ENCODE peak calls at places on chromosomes 2 and 18, in nine cellular contexts. V is astrocyte, A is cardiac muscle cell, Z is left ventricle myocardium inferior, E is IMR-90, J is MM.1S, N is aorta, C is transverse colon, I is AG04450. O is an unnamed sample. For H3K9me3, the result is how much of the 10 kb centered on the place peaks cover.

GRCh38 chr2:223644116-223644515 is 42.0 kb upstream of the SCG2 start:
- DNase-seq in Z (no peak), E (no peak), A (no peak), C (no peak), J (no peak), V (no peak), N (no peak), I (no peak), O (no peak)

GRCh38 chr2:240301256-240301795 is 134.1 kb upstream of the GPC1 start:
- DNase-seq in A (no peak), V (no peak), I (no peak), J (no peak), N (no peak), E (no peak), Z (no peak), C (no peak), O (no peak)

GRCh38 chr2:60538136-60538535 is 15.3 kb downstream of the BCL11A start:
- DNase-seq in Z (no peak), V (no peak), N (no peak), C (no peak), E (no peak), J (no peak), A (no peak), I (no peak), O (no peak)

GRCh38 chr18:2687390-2688001 is 32.0 kb downstream of the SMCHD1 start:
- DNase-seq in Z (no peak), J (peak), N (no peak), A (no peak), E (no peak), V (no peak), C (no peak), I (no peak), O (no peak)

GRCh38 chr2:45889620-45890019 is 238.1 kb downstream of the PRKCE start:
- DNase-seq in C (no peak), N (no peak), E (no peak), I (no peak), A (no peak), J (no peak), V (no peak), Z (no peak), O (no peak)

GRCh38 chr2:134588556-134588955 is 130.2 kb downstream of the TMEM163 start:
- DNase-seq in N (no peak), Z (no peak), A (no peak), E (no peak), C (no peak), V (no peak), J (no peak), I (no peak), O (no peak)

GRCh38 chr2:144886847-144887246 is 366.9 kb upstream of the ZEB2 start:
- DNase-seq in J (no peak), I (no peak), Z (peak), A (no peak), E (no peak), C (no peak), N (peak), V (peak), O (peak)

GRCh38 chr2:62785810-62786593 is 80.5 kb downstream of the EHBP1 start:
- DNase-seq in V (peak), A (no peak), N (no peak), E (peak), I (no peak), Z (no peak), C (no peak), J (no peak), O (no peak)

DNA sequence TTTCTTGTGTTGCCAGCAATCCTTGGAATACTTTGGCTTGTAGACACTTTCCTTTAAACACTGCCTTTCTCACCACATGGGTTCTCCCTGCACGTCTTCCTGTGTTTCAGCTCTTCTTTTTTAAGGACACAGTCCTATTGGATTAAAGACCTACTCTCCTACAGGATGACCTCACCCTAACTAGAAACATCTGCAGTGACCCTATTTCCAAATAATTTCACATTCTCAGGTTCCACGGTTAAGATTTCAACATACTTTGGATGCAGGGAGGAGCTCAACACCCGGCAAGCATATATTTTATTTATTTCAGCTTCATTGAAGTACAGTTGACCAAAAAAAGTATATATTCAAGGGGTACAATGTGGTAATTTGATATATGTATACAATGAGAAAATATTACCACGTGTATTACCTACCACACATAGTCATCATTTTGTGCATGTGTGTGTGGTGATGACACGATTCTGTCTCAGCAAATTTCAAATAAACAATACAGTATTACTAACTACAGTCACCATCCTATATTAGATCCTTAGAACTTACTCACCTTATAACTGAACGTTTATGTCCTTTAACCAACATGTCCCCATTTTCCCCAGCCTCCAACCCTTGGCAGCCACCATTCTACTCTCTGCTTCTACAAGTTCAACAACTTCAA is 745.0 kb downstream of the CBLN2 start:
- DNase-seq in C (no peak), E (peak), I (peak), N (no peak), V (peak), Z (no peak), J (no peak), A (no peak), O (no peak)
- H3K9me3 ChIP-seq in C (under half), E (under half), I (under half), N (under half), V (under half), Z (under half), J (under half), A (under half), O (under half)

DNA sequence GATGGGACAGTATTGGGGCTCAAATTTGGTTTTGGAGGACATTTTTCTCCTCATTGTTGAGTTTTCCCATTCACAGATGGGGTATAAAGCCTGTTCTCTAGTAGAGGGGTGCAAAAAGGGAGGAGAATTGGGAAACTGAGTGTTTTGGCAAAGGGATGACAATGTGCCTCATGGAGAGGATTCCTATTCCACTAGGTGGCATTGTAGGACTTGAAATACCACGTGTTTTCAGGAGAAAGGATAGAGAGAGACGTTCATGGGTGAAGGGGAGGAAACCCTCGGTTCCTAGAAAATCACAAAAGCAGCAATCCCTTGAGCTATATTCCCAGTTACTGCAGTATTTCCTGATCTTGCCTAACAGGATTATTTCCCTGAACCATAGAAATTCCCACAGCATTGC is 113.7 kb upstream of the SRD5A2 start:
- DNase-seq in I (no peak), N (no peak), V (no peak), Z (no peak), C (no peak), J (peak), A (no peak), E (peak), O (no peak)
- H3K9me3 ChIP-seq in I (under half), N (under half), V (under half), Z (half or more), C (under half), J (under half), A (under half), E (under half), O (under half)

GRCh38 chr2:201522965-201523364 is 71.4 kb downstream of the STRADB start:
- DNase-seq in I (no peak), Z (no peak), J (no peak), V (no peak), C (no peak), A (no peak), N (no peak), E (no peak), O (no peak)
- H3K9me3 ChIP-seq in I (under half), Z (half or more), J (under half), V (under half), C (under half), A (under half), N (under half), E (under half), O (under half)

GRCh38 chr18:79918089-79919011 is 33.1 kb downstream of the SLC66A2 start:
- DNase-seq in A (no peak), Z (no peak), C (peak), N (peak), I (no peak), J (no peak), V (no peak), E (no peak), O (no peak)

GRCh38 chr18:79916546-79917350 is 34.7 kb downstream of the SLC66A2 start:
- DNase-seq in A (no peak), I (no peak), J (no peak), N (peak), V (no peak), Z (no peak), C (peak), E (no peak), O (peak)

GRCh38 chr18:79916128-79916494 is 35.3 kb downstream of the SLC66A2 start:
- DNase-seq in I (no peak), J (no peak), Z (no peak), V (no peak), C (no peak), E (no peak), N (peak), A (no peak), O (no peak)

GRCh38 chr18:79917351-79918088 is 33.9 kb downstream of the SLC66A2 start:
- DNase-seq in I (no peak), Z (no peak), V (no peak), J (no peak), C (no peak), N (peak), A (no peak), E (no peak), O (no peak)

DNA sequence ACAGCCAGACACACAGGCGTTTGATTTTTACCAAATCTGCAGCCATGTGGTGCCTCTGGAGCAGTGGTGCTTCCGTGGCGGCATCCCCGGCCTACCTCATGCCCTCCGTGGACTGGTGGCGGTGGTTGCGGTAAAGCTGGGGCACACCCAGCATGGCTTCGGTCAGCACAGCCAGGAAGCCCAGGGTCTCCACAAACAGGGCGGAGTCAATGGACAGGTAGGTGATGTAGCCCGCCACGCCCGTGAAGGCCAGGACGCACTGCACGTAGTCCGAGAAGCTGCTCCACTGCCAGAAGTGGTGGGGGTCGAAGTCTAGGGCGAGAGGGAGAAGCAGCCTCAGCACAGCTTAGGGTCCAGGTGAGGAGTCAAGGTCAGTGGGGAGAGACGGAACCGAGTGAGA is 32.4 kb downstream of the SLC66A2 start:
- DNase-seq in N (peak), C (peak), A (no peak), E (no peak), I (no peak), Z (no peak), V (no peak), J (no peak), O (no peak)
- H3K9me3 ChIP-seq in N (under half), C (under half), A (under half), E (under half), I (half or more), Z (under half), V (under half), J (under half), O (under half)

DNA sequence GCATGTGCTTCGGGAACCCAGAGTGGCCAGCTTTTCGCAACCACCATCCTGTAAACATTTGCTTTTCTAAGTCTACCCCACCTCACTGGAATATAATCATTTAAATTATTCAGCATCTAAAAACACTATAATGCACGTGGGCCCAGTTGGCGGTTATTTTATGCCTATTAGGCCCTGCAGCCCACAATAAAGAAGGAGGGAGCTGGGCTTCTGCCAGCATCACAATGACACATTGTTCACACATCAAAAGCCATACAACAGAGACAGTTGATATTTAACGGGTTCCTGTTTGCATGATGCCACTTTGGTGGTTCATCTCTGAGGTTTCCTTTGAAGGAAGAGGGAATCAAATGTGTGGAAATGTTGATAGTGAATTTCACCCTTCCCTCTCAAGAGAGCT is 916.0 kb upstream of the CELF4 start:
- DNase-seq in J (no peak), C (no peak), N (no peak), Z (no peak), V (no peak), E (no peak), I (no peak), A (no peak), O (no peak)
- H3K9me3 ChIP-seq in J (under half), C (under half), N (under half), Z (under half), V (under half), E (under half), I (under half), A (under half), O (under half)

DNA sequence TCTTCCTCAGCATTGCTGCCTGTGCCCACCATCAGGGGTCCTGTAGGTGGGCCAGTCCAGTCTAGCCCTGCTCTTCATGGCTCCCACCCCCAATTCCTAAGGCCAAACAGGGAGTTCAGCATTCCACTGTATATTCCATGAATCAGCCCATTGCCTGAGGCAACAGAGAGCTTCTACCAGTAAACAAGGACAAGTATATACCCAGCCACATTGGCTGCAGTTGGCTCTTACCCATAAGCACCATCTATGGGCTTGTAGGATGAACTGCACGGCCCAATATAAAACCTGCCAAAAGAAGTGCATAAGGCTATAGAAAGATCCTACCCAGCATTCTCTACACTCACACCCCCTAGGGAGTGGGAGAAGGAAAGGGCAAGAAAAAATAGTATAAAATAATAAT is 95.1 kb upstream of the SALL3 start:
- DNase-seq in I (no peak), V (no peak), J (no peak), Z (no peak), E (no peak), C (no peak), A (no peak), N (no peak), O (no peak)
- H3K9me3 ChIP-seq in I (under half), V (under half), J (under half), Z (half or more), E (under half), C (under half), A (under half), N (under half), O (half or more)

GRCh38 chr18:14939141-14939540 is 191.2 kb downstream of the ANKRD30B start:
- DNase-seq in J (no peak), Z (no peak), C (no peak), E (no peak), I (no peak), V (no peak), A (no peak), N (no peak), O (no peak)
- H3K9me3 ChIP-seq in J (under half), Z (under half), C (under half), E (under half), I (half or more), V (under half), A (under half), N (under half), O (under half)

GRCh38 chr18:31316974-31317373 is 986 bp upstream of the DSG1 start:
- DNase-seq in Z (no peak), C (no peak), E (no peak), J (no peak), A (no peak), N (no peak), I (no peak), V (no peak), O (no peak)
- H3K9me3 ChIP-seq in Z (under half), C (under half), E (under half), J (under half), A (under half), N (under half), I (under half), V (under half), O (under half)

DNA sequence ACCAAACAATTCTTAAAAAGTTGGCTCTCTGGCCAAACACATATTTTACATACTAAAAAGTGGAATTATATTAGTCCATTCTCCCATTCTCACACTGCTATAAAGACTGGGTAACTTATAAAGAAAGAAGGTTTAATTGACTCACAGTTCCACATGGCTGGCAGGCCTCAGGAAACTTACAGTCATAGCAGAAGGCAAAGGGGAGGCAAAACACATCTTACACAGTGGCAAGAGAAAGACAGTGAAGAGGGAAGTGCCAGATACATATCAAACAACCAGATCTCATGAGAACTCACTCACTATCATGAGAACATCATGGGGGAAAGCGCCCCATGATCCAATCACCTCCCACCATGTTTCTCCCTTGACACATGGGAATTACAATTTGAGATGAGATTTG is 42.6 kb downstream of the EDAR start:
- DNase-seq in E (no peak), A (no peak), Z (no peak), J (no peak), N (no peak), V (no peak), I (no peak), C (no peak), O (no peak)
- H3K9me3 ChIP-seq in E (under half), A (under half), Z (under half), J (under half), N (under half), V (under half), I (under half), C (under half), O (under half)

DNA sequence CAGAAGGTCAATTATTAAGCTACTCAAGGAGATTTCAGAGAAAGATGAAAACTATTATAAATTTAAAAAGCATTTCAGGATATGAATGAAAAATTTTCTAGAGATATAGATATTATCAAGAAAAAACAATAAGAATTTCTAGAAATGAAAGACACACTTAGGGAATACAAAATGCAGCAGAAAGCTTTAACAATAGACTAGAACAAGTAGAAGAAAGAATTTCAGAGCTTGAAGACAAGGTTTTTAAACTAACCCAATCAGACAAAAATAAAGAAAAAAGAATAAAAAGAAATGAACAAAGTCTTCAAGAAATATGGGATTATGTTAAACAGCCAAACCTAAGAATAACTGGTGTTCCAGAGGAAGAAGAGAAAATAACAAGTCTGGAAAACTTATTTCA is 34.4 kb downstream of the FLACC1 start:
- DNase-seq in I (no peak), A (no peak), J (no peak), E (no peak), C (no peak), N (no peak), Z (no peak), V (no peak), O (no peak)
- H3K9me3 ChIP-seq in I (under half), A (under half), J (under half), E (under half), C (under half), N (under half), Z (half or more), V (under half), O (under half)

O was measured in heart left ventricle.